ENCODE peak calls at places on chromosomes 16 and 17, in seven cellular contexts. F, S, K, E, I, O and T are unnamed samples.
A peak's percentile ranks its signal among the peaks of the same experiment; 100 is the strongest.

GRCh38 chr17:47803751-47804150 is 17.8 kb downstream of the OSBPL7 start:
- DNase-seq in F (peak; percentile 31), S (no peak), K (no peak), E (no peak), I (no peak), O (no peak), T (no peak)

GRCh38 chr17:2386400-2387085 is 14.3 kb downstream of the MNT start:
- DNase-seq in F (no peak), S (no peak), K (no peak), E (no peak), I (no peak), O (no peak), T (no peak)

GRCh38 chr17:59149051-59149450 is 5.9 kb downstream of the SKA2 start:
- DNase-seq in F (no peak), S (no peak), K (no peak), E (peak; percentile 17), I (no peak), O (no peak), T (no peak)

GRCh38 chr17:8005951-8006730 is 3.7 kb downstream of the GUCY2D start:
- DNase-seq in F (peak; percentile 73), S (peak; percentile 51), K (no peak), E (no peak), I (no peak), O (no peak), T (peak; percentile 26)

GRCh38 chr17:17693253-17693954 is 12.1 kb downstream of the RAI1 start:
- DNase-seq in F (peak; percentile 85), S (no peak), K (peak; percentile 77), E (peak; percentile 47), I (no peak), O (no peak), T (peak; percentile 37)

GRCh38 chr17:9151091-9151490 is 129.8 kb downstream of the NTN1 start:
- DNase-seq in F (no peak), S (no peak), K (no peak), E (no peak), I (no peak), O (no peak), T (no peak)

GRCh38 chr17:48542956-48543853 is 1.7 kb downstream of the HOXB2 start:
- DNase-seq in F (peak; percentile 87), S (no peak), K (no peak), E (peak; percentile 63), I (peak; percentile 63), O (peak; percentile 48), T (peak; percentile 70)

GRCh38 chr16:88459366-88460055 is 6.4 kb downstream of the ZFPM1 start:
- DNase-seq in F (no peak), S (peak; percentile 30), K (no peak), E (peak; percentile 68), I (no peak), O (no peak), T (peak; percentile 66)

GRCh38 chr16:12184419-12184831 is 207.9 kb downstream of the SNX29 start:
- DNase-seq in F (no peak), S (no peak), K (no peak), E (no peak), I (no peak), O (no peak), T (no peak)

GRCh38 chr17:7077911-7078546 is 2.0 kb downstream of the CLEC10A start:
- DNase-seq in F (peak; percentile 15), S (no peak), K (no peak), E (no peak), I (no peak), O (no peak), T (no peak)

GRCh38 chr17:76585649-76586593 is at the start of gene ST6GALNAC2:
- DNase-seq in F (peak; percentile 84), S (no peak), K (peak; percentile 64), E (peak; percentile 51), I (no peak), O (peak; percentile 19), T (no peak)

GRCh38 chr17:29575511-29576213 is 7.2 kb downstream of the TP53I13 start:
- DNase-seq in F (no peak), S (no peak), K (peak; percentile 37), E (no peak), I (no peak), O (no peak), T (no peak)

GRCh38 chr16:12545292-12545610 is 258.4 kb downstream of the CPPED1 start:
- DNase-seq in F (no peak), S (no peak), K (no peak), E (no peak), I (no peak), O (no peak), T (no peak)

GRCh38 chr17:64442550-64442971 is 6.4 kb upstream of the MILR1 start:
- DNase-seq in F (no peak), S (no peak), K (no peak), E (no peak), I (no peak), O (no peak), T (peak; percentile 71)